ENCODE peak calls at places on chromosome 13, in seven cellular contexts. K, O, Y, L, C, J and X are unnamed samples.

GRCh38 chr13:84980571-84980970 is 818.6 kb downstream of the SLITRK6 start:
- DNase-seq in K (no peak), O (no peak), Y (no peak), L (no peak), C (no peak), J (no peak), X (no peak)

GRCh38 chr13:78971355-78971754 is 312.4 kb upstream of the OBI1 start:
- DNase-seq in K (no peak), O (no peak), Y (no peak), L (no peak), C (no peak), J (no peak), X (no peak)

GRCh38 chr13:75550159-75550567 is 572 bp downstream of the UCHL3 start:
- DNase-seq in K (no peak), O (no peak), Y (peak), L (no peak), C (peak), J (peak), X (no peak)

GRCh38 chr13:21826214-21827015 is 155.5 kb downstream of the FGF9 start:
- DNase-seq in K (no peak), O (no peak), Y (no peak), L (no peak), C (no peak), J (no peak), X (no peak)

GRCh38 chr13:48783181-48783630 is 129.5 kb downstream of the CYSLTR2 start:
- DNase-seq in K (no peak), O (no peak), Y (peak), L (no peak), C (no peak), J (peak), X (no peak)

GRCh38 chr13:77359171-77359570 is 32.3 kb upstream of the MYCBP2 start:
- DNase-seq in K (no peak), O (no peak), Y (no peak), L (no peak), C (no peak), J (no peak), X (no peak)

GRCh38 chr13:95298971-95299627 is 2.2 kb downstream of the ABCC4 start:
- DNase-seq in K (no peak), O (no peak), Y (peak), L (no peak), C (peak), J (peak), X (no peak)

GRCh38 chr13:20400774-20401173 is 124.9 kb downstream of the CRYL1 start:
- DNase-seq in K (no peak), O (no peak), Y (peak), L (no peak), C (no peak), J (peak), X (no peak)

GRCh38 chr13:58583961-58584360 is 952.4 kb downstream of the PCDH17 start:
- DNase-seq in K (no peak), O (no peak), Y (no peak), L (no peak), C (no peak), J (no peak), X (no peak)

GRCh38 chr13:106796280-106797047 is 228.5 kb upstream of the ARGLU1 start:
- DNase-seq in K (no peak), O (no peak), Y (no peak), L (no peak), C (no peak), J (no peak), X (no peak)

GRCh38 chr13:27208514-27208913 is 36.9 kb upstream of the USP12 start:
- DNase-seq in K (no peak), O (no peak), Y (no peak), L (no peak), C (no peak), J (no peak), X (no peak)

GRCh38 chr13:91609353-91609752 is 210.9 kb downstream of the GPC5 start:
- DNase-seq in K (no peak), O (no peak), Y (peak), L (no peak), C (no peak), J (no peak), X (no peak)

GRCh38 chr13:36549126-36549702 is 116.9 kb downstream of the CCNA1 start:
- DNase-seq in K (no peak), O (no peak), Y (no peak), L (no peak), C (no peak), J (no peak), X (no peak)

GRCh38 chr13:52084971-52085370 is 43.9 kb downstream of the NEK5 start:
- DNase-seq in K (no peak), O (no peak), Y (no peak), L (no peak), C (no peak), J (no peak), X (no peak)

GRCh38 chr13:98910501-98910951 is 67.3 kb downstream of the DOCK9 start:
- DNase-seq in K (no peak), O (no peak), Y (peak), L (no peak), C (peak), J (peak), X (no peak)

GRCh38 chr13:46622918-46623256 is 69.9 kb downstream of the LRCH1 start:
- DNase-seq in K (no peak), O (peak), Y (peak), L (peak), C (no peak), J (peak), X (no peak)

GRCh38 chr13:44169018-44169909 is 204.4 kb upstream of the SERP2 start:
- DNase-seq in K (no peak), O (no peak), Y (peak), L (no peak), C (no peak), J (no peak), X (no peak)

GRCh38 chr13:31372454-31372853 is 172.7 kb downstream of the B3GLCT start:
- DNase-seq in K (no peak), O (no peak), Y (no peak), L (no peak), C (no peak), J (no peak), X (no peak)

GRCh38 chr13:33692531-33692930 is 125.4 kb upstream of the RFC3 start:
- DNase-seq in K (no peak), O (no peak), Y (no peak), L (no peak), C (no peak), J (no peak), X (no peak)

GRCh38 chr13:108448891-108449290 is 179.4 kb downstream of the TNFSF13B start:
- DNase-seq in K (no peak), O (no peak), Y (no peak), L (no peak), C (no peak), J (no peak), X (no peak)